ENCODE peak calls at places on chromosomes 11 and 22, in four cellular contexts. A, R, L and O are unnamed samples.

GRCh38 chr11:32210601-32211000 is 119.7 kb downstream of the RCN1 start:
- DNase-seq in A (no peak), R (no peak), L (no peak), O (no peak)

GRCh38 chr11:101862410-101863233 is 52.2 kb upstream of the CEP126 start:
- DNase-seq in A (no peak), R (no peak), L (no peak), O (no peak)

GRCh38 chr11:75337195-75337654 is 14.2 kb downstream of the ARRB1 start:
- DNase-seq in A (no peak), R (peak), L (peak), O (no peak)

GRCh38 chr11:64518928-64519327 is 72.1 kb upstream of the SLC22A12 start:
- DNase-seq in A (no peak), R (no peak), L (no peak), O (no peak)

GRCh38 chr11:78715639-78716311 is 141.1 kb upstream of the NARS2 start:
- DNase-seq in A (no peak), R (peak), L (peak), O (peak)

GRCh38 chr11:70158201-70158600 is 44.9 kb upstream of the FADD start:
- DNase-seq in A (no peak), R (no peak), L (peak), O (no peak)

GRCh38 chr11:104432526-104432925 is 268.6 kb upstream of the PDGFD start:
- DNase-seq in A (no peak), R (no peak), L (no peak), O (no peak)

GRCh38 chr11:112042161-112042960 is 17.2 kb downstream of the DLAT start:
- DNase-seq in A (no peak), R (no peak), L (peak), O (no peak)

GRCh38 chr22:50112151-50113118 is 22.6 kb downstream of the MOV10L1 start:
- DNase-seq in A (no peak), R (peak), L (no peak), O (no peak)

GRCh38 chr11:2801711-2802388 is 83.7 kb downstream of the CDKN1C start:
- DNase-seq in A (no peak), R (no peak), L (no peak), O (no peak)

GRCh38 chr11:57283231-57283990 is 41.3 kb downstream of the TNKS1BP1 start:
- DNase-seq in A (no peak), R (no peak), L (no peak), O (no peak)

GRCh38 chr11:69718147-69718546 is 14.3 kb upstream of the FGF19 start:
- DNase-seq in A (no peak), R (peak), L (peak), O (peak)

GRCh38 chr11:128437137-128437536 is 150.2 kb downstream of the ETS1 start:
- DNase-seq in A (no peak), R (no peak), L (no peak), O (no peak)

GRCh38 chr11:23404225-23405160 is 544.2 kb upstream of the CCDC179 start:
- DNase-seq in A (no peak), R (no peak), L (no peak), O (no peak)

GRCh38 chr11:71244116-71244815 is 8.1 kb downstream of the SHANK2 start:
- DNase-seq in A (no peak), R (no peak), L (no peak), O (no peak)

GRCh38 chr11:38990841-38991240 is 2392.8 kb upstream of the RAG2 start:
- DNase-seq in A (no peak), R (no peak), L (no peak), O (no peak)

GRCh38 chr11:63837027-63837688 is 1.8 kb upstream of the MARK2 start:
- DNase-seq in A (no peak), R (peak), L (peak), O (no peak)

GRCh38 chr22:28052818-28053217 is 133.8 kb upstream of the PITPNB start:
- DNase-seq in A (no peak), R (no peak), L (no peak), O (no peak)

GRCh38 chr11:45048313-45048841 is 97.7 kb upstream of the TP53I11 start:
- DNase-seq in A (no peak), R (no peak), L (no peak), O (no peak)

DNA sequence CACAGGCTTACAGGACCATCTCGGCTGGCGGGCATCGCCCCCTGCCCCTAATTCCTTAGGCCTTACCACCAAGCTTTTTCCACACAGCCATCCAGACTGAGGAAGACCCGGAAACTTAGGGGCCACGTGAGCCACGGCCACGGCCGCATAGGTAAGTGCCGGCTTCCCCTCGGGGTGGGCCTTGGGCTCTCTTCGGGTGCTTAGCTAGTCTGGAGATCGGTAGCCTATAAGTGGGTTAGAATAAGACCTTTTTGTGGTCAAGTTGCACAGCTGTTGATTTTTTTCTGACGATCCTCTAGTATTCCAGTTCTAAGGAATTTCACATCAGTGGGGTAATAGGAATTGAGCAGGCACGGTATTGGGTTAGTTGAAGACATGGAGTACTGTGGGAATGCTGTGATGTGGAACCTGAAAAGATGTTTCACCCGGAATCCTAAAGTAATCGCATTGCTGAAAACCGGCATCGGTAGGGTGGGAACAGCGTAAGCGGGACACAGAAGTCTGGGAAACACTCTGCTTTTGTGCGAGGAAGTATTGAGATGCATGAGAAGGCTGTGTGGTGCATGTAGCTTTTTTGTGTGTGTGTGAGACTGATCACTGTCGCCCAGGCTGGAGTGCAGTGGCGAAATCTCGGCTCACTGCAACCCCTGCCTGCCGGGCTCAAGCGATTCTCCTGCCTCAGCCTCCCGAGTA is 669 bp downstream of the RPL27A start:
- DNase-seq in A (no peak), R (peak), L (no peak), O (no peak)
- TF ChIP-seq SPI1 in A (no peak), R (no peak), L (no peak), O (no peak)

DNA sequence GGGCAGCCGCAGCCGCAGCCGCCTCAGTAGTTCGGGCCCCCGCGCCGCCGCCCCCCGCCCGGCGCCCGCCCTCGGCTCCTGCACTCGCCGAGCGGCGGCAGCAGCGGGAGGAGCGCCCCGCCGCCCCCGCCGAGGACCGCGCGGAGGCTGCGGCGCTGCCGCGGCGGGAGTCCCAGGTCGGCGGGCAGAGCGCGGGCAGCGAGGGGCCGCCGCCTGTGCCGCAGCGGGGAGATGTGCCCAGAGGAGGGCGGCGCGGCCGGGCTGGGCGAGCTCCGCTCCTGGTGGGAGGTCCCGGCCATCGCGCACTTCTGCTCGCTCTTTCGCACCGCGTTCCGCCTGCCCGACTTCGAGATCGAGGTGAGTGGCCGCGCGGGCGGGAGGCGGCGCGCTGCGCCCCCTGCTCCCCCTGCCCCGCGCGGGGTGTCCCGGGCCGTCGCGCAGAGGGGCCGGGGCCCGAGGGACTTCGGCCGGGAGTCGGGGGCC is 334 bp downstream of the CECR2 start:
- DNase-seq in A (no peak), R (no peak), L (no peak), O (no peak)
- TF ChIP-seq SPI1 in A (no peak), R (no peak), L (no peak), O (no peak)

DNA sequence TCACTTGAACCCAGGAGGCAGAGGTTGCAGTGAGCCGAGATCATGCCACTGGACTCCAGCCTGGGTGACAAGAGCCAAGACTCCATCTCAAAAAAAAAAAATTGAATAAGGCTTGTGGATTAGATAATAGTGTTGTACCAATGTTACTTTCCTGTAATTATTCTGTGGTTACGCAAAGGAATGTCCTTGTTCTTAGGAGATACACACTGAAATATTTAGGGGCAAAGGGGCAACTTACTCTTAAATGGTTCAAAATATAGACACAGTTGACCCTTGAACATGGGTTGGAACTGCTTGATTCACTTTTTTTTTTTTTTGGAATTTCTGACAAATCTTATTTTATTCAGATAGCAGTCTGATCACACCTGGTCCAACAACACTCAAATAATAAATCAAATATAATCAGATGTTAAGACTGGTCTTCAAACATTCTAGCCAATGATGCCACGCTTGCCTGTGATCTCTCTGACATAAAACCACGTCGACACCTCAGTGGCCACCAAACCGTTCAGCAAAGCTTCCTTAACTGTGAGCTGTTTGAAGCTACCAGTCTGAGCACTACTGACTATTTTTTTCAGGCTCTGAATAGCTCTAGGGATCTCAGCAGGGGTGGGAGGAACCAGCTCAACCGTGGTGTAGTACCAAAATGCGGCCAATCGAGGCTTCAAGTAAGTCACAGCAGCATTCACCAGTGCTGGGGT is 710 bp downstream of the ATP5MGL start:
- DNase-seq in A (no peak), R (no peak), L (no peak), O (no peak)
- TF ChIP-seq SPI1 in A (no peak), R (no peak), L (no peak), O (no peak)

GRCh38 chr11:108313444-108313843 is 90.6 kb downstream of the ATM start:
- DNase-seq in A (no peak), R (no peak), L (no peak), O (no peak)
- TF ChIP-seq SPI1 in A (no peak), R (no peak), L (no peak), O (no peak)

DNA sequence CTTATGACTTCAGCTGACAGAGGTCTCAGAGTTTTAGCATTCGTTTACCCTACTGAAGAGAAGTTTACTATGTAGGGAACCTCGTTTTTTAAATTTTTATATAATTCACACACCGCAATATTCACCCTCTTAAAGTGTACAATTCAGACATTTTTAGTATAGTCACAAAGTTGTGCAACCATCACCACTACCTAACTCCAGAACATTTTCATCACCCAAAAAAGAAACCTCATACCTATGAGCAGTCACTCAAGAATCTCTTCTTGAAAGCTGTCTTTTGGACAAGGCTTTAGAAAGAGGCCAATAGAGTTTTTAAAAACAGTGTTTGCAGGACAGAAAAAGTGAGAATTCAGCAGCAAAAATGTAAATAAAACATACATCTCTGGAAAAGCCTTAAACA is 39.5 kb upstream of the CLNS1A start:
- DNase-seq in A (no peak), R (no peak), L (no peak), O (no peak)
- TF ChIP-seq SPI1 in A (no peak), R (no peak), L (no peak), O (no peak)

DNA sequence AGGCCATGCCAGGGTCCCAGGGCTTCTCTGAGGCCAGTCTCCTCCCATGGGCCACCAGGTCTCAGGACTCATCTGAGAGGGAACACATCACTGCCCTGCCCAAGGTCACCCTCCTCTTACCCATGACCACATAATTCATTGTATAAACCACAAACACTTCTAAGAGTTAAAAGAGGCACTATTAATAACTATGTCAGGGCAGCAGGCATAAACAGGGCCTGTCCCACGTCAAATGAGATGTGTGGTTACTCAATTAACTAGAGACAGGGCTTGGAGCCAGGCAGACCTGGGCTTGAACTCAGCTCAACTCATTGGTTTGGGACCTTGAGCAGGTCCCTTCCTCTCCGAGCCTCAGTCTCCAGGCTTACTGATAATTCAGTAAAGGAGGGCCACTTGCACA is 33.1 kb downstream of the ARAP1 start:
- DNase-seq in A (no peak), R (peak), L (no peak), O (no peak)
- TF ChIP-seq SPI1 in A (no peak), R (no peak), L (no peak), O (no peak)

GRCh38 chr22:20084547-20085413 is 4.7 kb downstream of the DGCR8 start:
- DNase-seq in A (no peak), R (peak), L (peak), O (no peak)

GRCh38 chr22:20085651-20086050 is 5.6 kb downstream of the DGCR8 start:
- DNase-seq in A (no peak), R (no peak), L (no peak), O (no peak)

GRCh38 chr22:20083891-20084546 is 4.0 kb downstream of the DGCR8 start:
- DNase-seq in A (no peak), R (no peak), L (no peak), O (no peak)

GRCh38 chr22:20080776-20081654 is 974 bp downstream of the DGCR8 start:
- DNase-seq in A (no peak), R (peak), L (peak), O (no peak)

DNA sequence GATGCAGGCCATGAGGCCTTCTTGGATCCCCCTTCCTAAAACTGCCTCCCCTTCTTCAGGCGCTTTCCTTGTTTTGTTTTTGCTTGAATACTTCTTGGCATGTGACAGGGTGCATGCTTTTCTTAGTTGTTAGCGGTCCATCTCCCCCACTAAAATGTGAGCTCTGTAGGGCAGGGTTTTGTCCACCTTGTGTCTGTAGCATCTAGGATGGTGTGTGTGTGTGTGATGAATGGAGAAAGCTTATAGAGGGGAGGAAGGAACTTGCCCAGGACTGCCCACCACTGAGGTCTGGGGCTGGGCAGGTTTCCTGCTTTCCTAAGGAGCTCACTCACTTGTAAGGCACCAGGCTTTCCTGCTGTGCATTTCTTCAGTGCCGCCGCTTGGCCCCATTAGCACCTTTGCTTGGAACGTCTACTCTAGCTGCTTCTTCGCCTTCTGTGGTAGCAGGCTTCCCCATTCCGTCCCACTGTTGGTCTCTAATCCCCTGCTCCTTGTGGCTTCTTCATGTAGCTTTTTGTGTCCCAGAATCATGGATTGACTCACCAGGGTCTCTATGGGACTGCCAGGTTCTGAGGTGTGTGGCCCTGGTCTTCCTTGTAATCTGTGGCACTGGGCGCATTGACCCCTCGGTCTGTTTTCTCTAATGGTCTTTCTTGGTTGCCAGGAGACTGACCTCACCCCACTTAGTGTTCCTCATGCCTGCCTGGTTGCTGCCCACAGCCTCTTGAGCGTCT is 3.3 kb downstream of the DGCR8 start:
- DNase-seq in A (no peak), R (no peak), L (peak), O (no peak)
- TF ChIP-seq SPI1 in A (no peak), R (no peak), L (peak), O (no peak)

GRCh38 chr11:65873280-65874156 is 918 bp upstream of the EFEMP2 start:
- DNase-seq in A (peak), R (peak), L (peak), O (peak)

GRCh38 chr11:65870307-65870658 is 2.3 kb downstream of the EFEMP2 start:
- DNase-seq in A (no peak), R (no peak), L (no peak), O (no peak)

GRCh38 chr11:65870706-65871681 is 1.6 kb downstream of the EFEMP2 start:
- DNase-seq in A (no peak), R (peak), L (no peak), O (no peak)

GRCh38 chr11:65872555-65873279 is at the start of gene EFEMP2:
- DNase-seq in A (no peak), R (no peak), L (no peak), O (no peak)

DNA sequence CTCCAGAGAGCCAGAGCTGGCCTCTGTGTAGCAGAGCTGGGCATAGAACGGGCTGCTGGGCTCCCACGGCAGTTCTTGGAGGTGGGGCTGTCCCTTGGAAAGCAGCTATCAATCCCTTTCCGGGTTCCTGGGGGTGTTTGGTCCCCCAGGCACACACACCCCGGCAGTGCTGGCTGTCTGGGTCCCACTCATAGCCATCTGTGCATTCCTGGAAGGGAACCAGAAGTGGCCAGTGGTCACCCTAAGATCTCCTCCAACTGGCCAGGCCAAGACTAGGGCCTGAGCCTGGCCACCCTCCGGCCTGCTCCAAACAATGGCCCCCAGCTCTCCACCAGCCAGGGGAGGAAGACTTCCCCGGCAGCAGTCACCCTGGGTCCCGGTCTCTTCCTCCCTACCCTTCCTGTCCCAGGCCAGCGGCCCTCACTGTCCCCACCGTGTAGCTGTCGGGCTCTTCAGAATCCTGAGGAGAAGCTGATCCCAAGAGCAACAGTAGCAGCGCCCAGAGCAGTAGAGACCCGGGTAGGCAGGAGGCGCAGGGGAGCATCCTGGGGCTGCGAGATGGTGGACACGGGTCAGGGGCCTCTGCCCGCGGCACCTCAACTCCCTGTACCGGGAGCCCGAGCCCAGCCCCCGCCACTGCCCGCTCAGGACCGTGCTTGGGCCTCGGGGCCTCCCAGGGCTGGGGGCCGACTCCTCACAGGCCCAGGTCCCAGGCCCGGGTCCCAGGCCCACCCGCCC is 620 bp downstream of the EFEMP2 start:
- DNase-seq in A (no peak), R (no peak), L (no peak), O (no peak)
- TF ChIP-seq SPI1 in A (no peak), R (no peak), L (no peak), O (no peak)

GRCh38 chr11:120021391-120021953 is 116.4 kb downstream of the TRIM29 start:
- DNase-seq in A (no peak), R (no peak), L (no peak), O (no peak)
- TF ChIP-seq SPI1 in A (no peak), R (no peak), L (no peak), O (no peak)

GRCh38 chr11:118398797-118399564 is 2.4 kb upstream of the ATP5MG start:
- DNase-seq in A (no peak), R (no peak), L (no peak), O (no peak)
- TF ChIP-seq SPI1 in A (no peak), R (no peak), L (no peak), O (peak)